ENCODE peak calls at places on chromosomes 7 and 10, in ten cellular contexts. N, J, B, D, S, G, O, U, Q and P are unnamed samples.

GRCh38 chr7:11345621-11346020 is 371.9 kb downstream of the PHF14 start:
- DNase-seq in N (no peak), J (no peak), B (no peak), D (no peak), S (peak; percentile 31), G (no peak), O (no peak), U (no peak), Q (no peak), P (no peak)

GRCh38 chr7:90916319-90916718 is 320.2 kb downstream of the CDK14 start:
- DNase-seq in N (no peak), J (no peak), B (no peak), D (no peak), S (no peak), G (no peak), O (no peak), U (no peak), Q (no peak), P (no peak)

GRCh38 chr10:1230138-1230537 is 174.0 kb downstream of the WDR37 start:
- DNase-seq in N (no peak), J (no peak), B (no peak), D (no peak), S (no peak), G (no peak), O (no peak), U (no peak), Q (no peak), P (no peak)

GRCh38 chr10:86967481-86967941 is 771 bp upstream of the ADIRF start:
- DNase-seq in N (no peak), J (no peak), B (no peak), D (no peak), S (no peak), G (no peak), O (no peak), U (no peak), Q (no peak), P (no peak)

GRCh38 chr10:52855546-52856325 is 83.2 kb upstream of the MBL2 start:
- DNase-seq in N (no peak), J (no peak), B (no peak), D (no peak), S (no peak), G (no peak), O (no peak), U (no peak), Q (no peak), P (no peak)

GRCh38 chr10:96840841-96841518 is 8.9 kb downstream of the LCOR start:
- DNase-seq in N (no peak), J (peak; percentile 33), B (no peak), D (peak; percentile 7), S (peak; percentile 51), G (no peak), O (peak; percentile 16), U (no peak), Q (peak; percentile 53), P (no peak)

GRCh38 chr10:106722524-106722923 is 442.0 kb downstream of the SORCS1 start:
- DNase-seq in N (no peak), J (no peak), B (no peak), D (no peak), S (no peak), G (peak; percentile 38), O (no peak), U (no peak), Q (no peak), P (no peak)

GRCh38 chr7:38846280-38846679 is 62.7 kb downstream of the VPS41 start:
- DNase-seq in N (no peak), J (no peak), B (no peak), D (no peak), S (peak; percentile 94), G (no peak), O (peak; percentile 39), U (no peak), Q (no peak), P (no peak)

GRCh38 chr7:14195079-14195478 is 205.6 kb upstream of the ETV1 start:
- DNase-seq in N (no peak), J (no peak), B (no peak), D (no peak), S (no peak), G (no peak), O (no peak), U (no peak), Q (no peak), P (no peak)

GRCh38 chr7:136887317-136887716 is 18.9 kb downstream of the CHRM2 start:
- DNase-seq in N (no peak), J (no peak), B (no peak), D (no peak), S (no peak), G (no peak), O (no peak), U (no peak), Q (no peak), P (no peak)

GRCh38 chr10:33196710-33197406 is 137.6 kb downstream of the NRP1 start:
- DNase-seq in N (no peak), J (no peak), B (no peak), D (no peak), S (no peak), G (peak; percentile 17), O (no peak), U (no peak), Q (peak; percentile 92), P (no peak)